ENCODE peak calls at places on chromosomes 7 and 10, in four cellular contexts. B is naive thymus-derived CD8-positive, alpha-beta T cell; U is stimulated activated CD8-positive, alpha-beta memory T cell treated with anti-CD3 and anti-CD28 coated beads, Interleukin-4, amount 100 ng/mL, for 4 hours; W is naive thymus-derived CD4-positive, alpha-beta T cell. J is an unnamed sample.

GRCh38 chr7:141704112-141704511 is 2.1 kb upstream of the DENND11 start:
- DNase-seq in W (no peak), U (no peak), B (no peak), J (peak; percentile 41)

GRCh38 chr10:79025113-79025832 is 43.5 kb upstream of the ZMIZ1 start:
- DNase-seq in B (peak; percentile 72), W (peak; percentile 39), U (no peak), J (no peak)

GRCh38 chr7:37986780-37987380 is 66.4 kb downstream of the EPDR1 start:
- DNase-seq in U (no peak), B (no peak), W (no peak), J (no peak)

GRCh38 chr10:69045441-69046300 is 42.2 kb upstream of the SRGN start:
- DNase-seq in U (no peak), W (peak; percentile 48), B (peak; percentile 31), J (no peak)

GRCh38 chr10:30491204-30491603 is 57.2 kb downstream of the MAP3K8 start:
- DNase-seq in U (no peak), W (no peak), B (no peak), J (no peak)

GRCh38 chr7:67937717-67938191 is 941.1 kb downstream of the TYW1 start:
- DNase-seq in U (no peak), W (no peak), B (no peak), J (no peak)

GRCh38 chr7:117319211-117319610 is 3.6 kb downstream of the WNT2 start:
- DNase-seq in W (no peak), U (no peak), B (no peak), J (no peak)

GRCh38 chr7:17184805-17185689 is 113.4 kb upstream of the AHR start:
- DNase-seq in U (no peak), B (no peak), W (no peak), J (no peak)

GRCh38 chr7:87058739-87059524 is 522 bp downstream of the ELAPOR2 start:
- DNase-seq in W (no peak), U (no peak), B (peak; percentile 10), J (no peak)

GRCh38 chr7:123747620-123748141 is 1.1 kb downstream of the WASL start:
- DNase-seq in W (peak; percentile 19), U (no peak), B (peak; percentile 27), J (peak; percentile 88)

GRCh38 chr10:16597656-16598055 is 76.0 kb upstream of the C1QL3 start:
- DNase-seq in B (no peak), W (no peak), U (no peak), J (no peak)